ENCODE peak calls at places on chromosome 14, in five cellular contexts. One of them, this sample, is unnamed.

GRCh38 chr14:77302926-77303325 is 17.8 kb downstream of the POMT2 start:
- DNase-seq in stomach: no peak
- DNase-seq in ELR: peak; percentile 91
- DNase-seq in CD8-positive, alpha-beta memory T cell: no peak
- DNase-seq in G401: no peak
- DNase-seq in this sample: no peak

GRCh38 chr14:85402546-85403162 is 127.3 kb upstream of the FLRT2 start:
- DNase-seq in CD8-positive, alpha-beta memory T cell: no peak
- DNase-seq in ELR: no peak
- DNase-seq in G401: no peak
- DNase-seq in stomach: no peak
- DNase-seq in this sample: no peak

GRCh38 chr14:93137864-93138263 is 22.1 kb upstream of the ITPK1 start:
- DNase-seq in CD8-positive, alpha-beta memory T cell: no peak
- DNase-seq in stomach: peak; percentile 91
- DNase-seq in G401: no peak
- DNase-seq in ELR: peak; percentile 38
- DNase-seq in this sample: peak; percentile 90

GRCh38 chr14:68322970-68323620 is 469.8 kb downstream of the ZFP36L1 start:
- DNase-seq in stomach: peak; percentile 72
- DNase-seq in CD8-positive, alpha-beta memory T cell: no peak
- DNase-seq in G401: no peak
- DNase-seq in ELR: no peak
- DNase-seq in this sample: no peak

GRCh38 chr14:52067873-52068740 is 752 bp downstream of the NID2 start:
- DNase-seq in ELR: peak; percentile 63
- DNase-seq in CD8-positive, alpha-beta memory T cell: no peak
- DNase-seq in G401: no peak
- DNase-seq in stomach: no peak
- DNase-seq in this sample: no peak

GRCh38 chr14:70832536-70833305 is 23.4 kb upstream of the MAP3K9 start:
- DNase-seq in CD8-positive, alpha-beta memory T cell: no peak
- DNase-seq in ELR: peak; percentile 43
- DNase-seq in G401: no peak
- DNase-seq in stomach: no peak
- DNase-seq in this sample: no peak

GRCh38 chr14:94104731-94105130 is 5.8 kb upstream of the IFI27 start:
- DNase-seq in ELR: no peak
- DNase-seq in CD8-positive, alpha-beta memory T cell: no peak
- DNase-seq in G401: no peak
- DNase-seq in stomach: no peak
- DNase-seq in this sample: no peak

GRCh38 chr14:79077096-79077495 is 906.9 kb downstream of the NRXN3 start:
- DNase-seq in G401: no peak
- DNase-seq in ELR: no peak
- DNase-seq in stomach: no peak
- DNase-seq in CD8-positive, alpha-beta memory T cell: no peak
- DNase-seq in this sample: no peak

GRCh38 chr14:32986791-32987545 is 48.3 kb downstream of the NPAS3 start:
- DNase-seq in G401: peak; percentile 29
- DNase-seq in ELR: no peak
- DNase-seq in CD8-positive, alpha-beta memory T cell: no peak
- DNase-seq in stomach: no peak
- DNase-seq in this sample: no peak

GRCh38 chr14:93317836-93318807 is 14.7 kb downstream of the BTBD7 start:
- DNase-seq in stomach: no peak
- DNase-seq in G401: no peak
- DNase-seq in CD8-positive, alpha-beta memory T cell: no peak
- DNase-seq in ELR: peak; percentile 75
- DNase-seq in this sample: no peak

GRCh38 chr14:33508663-33509062 is 442.2 kb downstream of the EGLN3 start:
- DNase-seq in CD8-positive, alpha-beta memory T cell: no peak
- DNase-seq in ELR: no peak
- DNase-seq in G401: no peak
- DNase-seq in stomach: no peak
- DNase-seq in this sample: no peak

GRCh38 chr14:80275208-80275850 is 64.0 kb upstream of the DIO2 start:
- DNase-seq in ELR: peak; percentile 51
- DNase-seq in stomach: no peak
- DNase-seq in CD8-positive, alpha-beta memory T cell: no peak
- DNase-seq in G401: no peak
- DNase-seq in this sample: no peak

GRCh38 chr14:105390849-105391500 is 7.4 kb upstream of the TEX22 start:
- DNase-seq in ELR: no peak
- DNase-seq in stomach: no peak
- DNase-seq in G401: no peak
- DNase-seq in CD8-positive, alpha-beta memory T cell: no peak
- DNase-seq in this sample: no peak

GRCh38 chr14:21382886-21383847 is 652 bp downstream of the SUPT16H start:
- DNase-seq in CD8-positive, alpha-beta memory T cell: peak; percentile 23
- DNase-seq in G401: peak; percentile 50
- DNase-seq in stomach: peak; percentile 30
- DNase-seq in ELR: peak; percentile 74
- DNase-seq in this sample: peak; percentile 52

GRCh38 chr14:81414123-81414522 is 14.0 kb upstream of the STON2 start:
- DNase-seq in G401: no peak
- DNase-seq in ELR: no peak
- DNase-seq in stomach: no peak
- DNase-seq in CD8-positive, alpha-beta memory T cell: no peak
- DNase-seq in this sample: no peak

GRCh38 chr14:22231022-22231421 is 358.0 kb downstream of the DAD1 start:
- DNase-seq in CD8-positive, alpha-beta memory T cell: no peak
- DNase-seq in G401: no peak
- DNase-seq in ELR: no peak
- DNase-seq in stomach: no peak
- DNase-seq in this sample: no peak

GRCh38 chr14:30982583-30982982 is 42.9 kb upstream of the AP4S1 start:
- DNase-seq in G401: no peak
- DNase-seq in stomach: no peak
- DNase-seq in CD8-positive, alpha-beta memory T cell: no peak
- DNase-seq in ELR: no peak
- DNase-seq in this sample: no peak

GRCh38 chr14:77238356-77238755 is 32.6 kb downstream of the NGB start:
- DNase-seq in ELR: no peak
- DNase-seq in CD8-positive, alpha-beta memory T cell: no peak
- DNase-seq in stomach: no peak
- DNase-seq in G401: peak; percentile 71
- DNase-seq in this sample: no peak

This sample was measured in NCI-H524 treated with DMSO at 0.1 percent for 48 hours.